ENCODE peak calls at places on chromosomes 12 and 14, in four cellular contexts. S is stimulated activated CD4-positive, alpha-beta T cell treated with anti-CD3 and anti-CD28 coated beads, Interleukin-12 subunit alpha, Interleukin-12 subunit beta, amount 100 ng/mL, for 24 hours; Q is frontal cortex; G is EL. A is an unnamed sample.
A peak's percentile ranks its signal among the peaks of the same experiment; 100 is the strongest.

GRCh38 chr12:132520421-132521199 is 30.7 kb downstream of the FBRSL1 start:
- DNase-seq in S (no peak), Q (no peak), G (no peak), A (no peak)

GRCh38 chr12:131795688-131796410 is 32.3 kb upstream of the MMP17 start:
- DNase-seq in S (no peak), Q (no peak), G (no peak), A (peak; percentile 77)

GRCh38 chr14:54278665-54279295 is 118.0 kb upstream of the CDKN3 start:
- DNase-seq in S (no peak), Q (no peak), G (no peak), A (no peak)

GRCh38 chr12:56081393-56082347 is 1.7 kb downstream of the ERBB3 start:
- DNase-seq in S (no peak), Q (peak; percentile 71), G (no peak), A (no peak)

GRCh38 chr14:51895425-51895824 is 35.0 kb downstream of the GNG2 start:
- DNase-seq in S (no peak), Q (no peak), G (no peak), A (no peak)

GRCh38 chr12:54357802-54358619 is 6.3 kb downstream of the GPR84 start:
- DNase-seq in S (no peak), Q (no peak), G (peak; percentile 28), A (no peak)

GRCh38 chr12:105554223-105554678 is 223.8 kb downstream of the C12orf75 start:
- DNase-seq in S (no peak), Q (no peak), G (no peak), A (no peak)

GRCh38 chr14:79018846-79019245 is 848.7 kb downstream of the NRXN3 start:
- DNase-seq in S (no peak), Q (no peak), G (peak; percentile 70), A (no peak)

GRCh38 chr12:69630191-69630590 is 19.5 kb upstream of the LRRC10 start:
- DNase-seq in S (no peak), Q (no peak), G (no peak), A (no peak)